ENCODE peak calls at places on chromosomes 12 and 14, in eight cellular contexts. W, A, F, Q, T, X, E and P are unnamed samples.

GRCh38 chr14:54893151-54893760 is 9.4 kb downstream of the GCH1 start:
- DNase-seq in W (peak), A (peak), F (no peak), Q (no peak), T (peak), X (no peak), E (no peak), P (peak)

GRCh38 chr12:76032043-76032981 is 736 bp upstream of the PHLDA1 start:
- DNase-seq in W (peak), A (peak), F (peak), Q (peak), T (peak), X (peak), E (peak), P (peak)

GRCh38 chr14:65840786-65841185 is 428.3 kb downstream of the FUT8 start:
- DNase-seq in W (no peak), A (no peak), F (no peak), Q (no peak), T (no peak), X (no peak), E (no peak), P (no peak)

GRCh38 chr12:50845021-50845647 is 2.4 kb downstream of the TMPRSS12 start:
- DNase-seq in W (peak), A (no peak), F (no peak), Q (no peak), T (no peak), X (no peak), E (no peak), P (no peak)

GRCh38 chr12:13377698-13378097 is 181.2 kb downstream of the EMP1 start:
- DNase-seq in W (no peak), A (no peak), F (no peak), Q (no peak), T (no peak), X (no peak), E (no peak), P (no peak)

GRCh38 chr14:103514596-103515421 is 7.8 kb downstream of the CKB start:
- DNase-seq in W (no peak), A (no peak), F (peak), Q (no peak), T (no peak), X (no peak), E (no peak), P (no peak)

GRCh38 chr14:29215853-29216252 is 449.3 kb downstream of the FOXG1 start:
- DNase-seq in W (peak), A (no peak), F (no peak), Q (no peak), T (no peak), X (no peak), E (no peak), P (no peak)

GRCh38 chr14:35964736-35965135 is 138.6 kb downstream of the BRMS1L start:
- DNase-seq in W (no peak), A (no peak), F (no peak), Q (no peak), T (no peak), X (no peak), E (no peak), P (no peak)

GRCh38 chr14:68705741-68706283 is 87.1 kb downstream of the ZFP36L1 start:
- DNase-seq in W (peak), A (no peak), F (peak), Q (no peak), T (peak), X (no peak), E (no peak), P (no peak)